ENCODE peak calls at places on chromosomes 16 and 17, in five cellular contexts. D is uterus, F is heart left ventricle, U is cardiac fibroblast, B is dorsolateral prefrontal cortex. R is an unnamed sample.
A peak's percentile ranks its signal among the peaks of the same experiment; 100 is the strongest.

GRCh38 chr16:17503331-17503730 is 32.6 kb upstream of the XYLT1 start:
- DNase-seq in F (no peak), D (no peak), B (no peak), U (no peak), R (no peak)

GRCh38 chr17:21167303-21167702 is 40.5 kb downstream of the DHRS7B start:
- DNase-seq in U (peak; percentile 31), D (no peak), F (no peak), B (no peak), R (peak; percentile 10)

GRCh38 chr17:81518785-81519283 is 6.2 kb upstream of the ACTG1 start:
- DNase-seq in B (no peak), F (peak; percentile 55), U (no peak), D (peak; percentile 55), R (no peak)

GRCh38 chr17:61574542-61575351 is 16.3 kb downstream of the NACA2 start:
- DNase-seq in D (no peak), F (no peak), U (peak; percentile 30), B (no peak), R (peak; percentile 41)

GRCh38 chr17:8162997-8163977 is 539 bp upstream of the VAMP2 start:
- DNase-seq in F (no peak), U (no peak), B (no peak), D (no peak), R (no peak)

GRCh38 chr17:77959216-77959925 is 868 bp downstream of the TNRC6C start:
- DNase-seq in B (no peak), F (no peak), U (peak; percentile 11), D (peak; percentile 22), R (no peak)

GRCh38 chr17:71183083-71183697 is 937.6 kb upstream of the SOX9 start:
- DNase-seq in U (no peak), D (no peak), F (no peak), B (no peak), R (no peak)

GRCh38 chr17:77320046-77320445 is 179.3 kb downstream of the SEC14L1 start:
- DNase-seq in B (peak; percentile 36), D (peak; percentile 68), F (no peak), U (peak; percentile 84), R (peak; percentile 89)

GRCh38 chr17:17159571-17159970 is 46.6 kb downstream of the PLD6 start:
- DNase-seq in U (no peak), B (no peak), F (no peak), D (no peak), R (no peak)

DNA sequence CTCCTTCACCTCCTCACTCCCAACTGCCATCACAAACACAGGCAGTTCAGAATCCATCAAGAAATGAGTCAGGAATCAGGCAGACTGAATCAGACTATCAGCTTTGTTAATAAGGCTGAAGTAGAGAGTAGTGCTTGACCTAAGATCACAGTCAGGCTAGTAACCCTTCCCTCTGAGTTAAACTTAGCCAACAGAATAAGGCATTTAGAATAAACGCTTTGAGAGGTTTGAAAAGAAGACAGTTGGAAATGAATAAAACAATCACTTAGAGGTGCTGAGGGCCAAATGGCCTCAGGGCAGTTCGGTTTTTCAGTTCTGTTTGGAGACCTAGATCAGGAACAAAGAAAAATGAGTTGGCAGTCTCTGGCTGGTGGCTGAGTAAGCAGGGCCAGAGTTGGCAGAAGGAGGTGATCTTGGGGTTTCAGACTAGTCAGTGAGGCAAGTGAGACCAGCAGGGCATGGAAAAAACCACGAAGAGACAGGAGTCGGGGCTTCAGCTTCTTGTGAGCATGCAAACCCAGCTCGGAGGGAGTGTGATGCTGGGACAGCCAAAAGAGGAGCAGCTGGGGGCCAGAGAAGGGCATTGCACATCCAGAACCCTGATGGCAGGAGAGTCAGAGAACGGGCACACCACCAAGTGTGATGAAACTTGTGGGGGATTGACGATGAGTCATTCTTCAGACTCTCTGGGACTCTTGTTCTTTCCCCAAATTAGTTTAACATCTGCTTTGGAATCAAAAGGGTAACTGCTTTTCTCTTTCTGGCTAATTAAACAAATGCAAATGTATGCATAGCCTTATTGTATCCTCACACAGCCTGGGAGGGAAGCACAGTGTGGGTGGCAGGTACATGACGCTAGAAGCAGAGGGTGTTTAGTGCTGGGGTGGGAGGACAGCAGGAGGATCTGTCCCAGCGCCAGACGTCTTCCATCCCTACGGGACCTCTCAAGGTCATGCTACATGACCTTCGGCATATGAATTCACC is 54.8 kb downstream of the SPECC1 start:
- DNase-seq in F (peak; percentile 84), D (peak; percentile 94), U (peak; percentile 95), B (peak; percentile 89), R (peak; percentile 93)
- H3K4me3 ChIP-seq in F (no peak overlapping the region), D (no peak overlapping the region), U (no peak overlapping the region), B (no peak overlapping the region), R (no peak overlapping the region)

GRCh38 chr16:24996731-24997130 is 18.4 kb downstream of the ARHGAP17 start:
- DNase-seq in D (no peak), U (no peak), B (no peak), F (no peak), R (no peak)

GRCh38 chr16:24998201-24998600 is 17.0 kb downstream of the ARHGAP17 start:
- DNase-seq in F (no peak), D (no peak), U (no peak), B (no peak), R (no peak)

GRCh38 chr16:24997665-24998064 is 17.5 kb downstream of the ARHGAP17 start:
- DNase-seq in U (no peak), D (no peak), F (no peak), B (no peak), R (no peak)

GRCh38 chr16:24999088-24999670 is 16.0 kb downstream of the ARHGAP17 start:
- DNase-seq in D (no peak), B (no peak), U (no peak), F (peak; percentile 55), R (no peak)

GRCh38 chr16:24999856-25000447 is 15.2 kb downstream of the ARHGAP17 start:
- DNase-seq in D (no peak), B (no peak), F (no peak), U (no peak), R (no peak)
- TF ChIP-seq CTCF in D (no peak), B (no peak), F (no peak), U (no peak), R (no peak)

GRCh38 chr17:75764711-75765421 is at the start of gene GALK1:
- DNase-seq in U (peak; percentile 74), D (peak; percentile 76), B (peak; percentile 76), F (peak; percentile 82), R (peak; percentile 67)
- H3K4me3 ChIP-seq in U (peak within 1 kb of the TSS; percentile 60), D (peak within 1 kb of the TSS; percentile 84), B (peak within 1 kb of the TSS; percentile 91), F (peak within 1 kb of the TSS; percentile 88), R (peak within 1 kb of the TSS; percentile 62)

GRCh38 chr17:73325527-73325842 is 13.7 kb upstream of the CDC42EP4 start:
- DNase-seq in F (no peak), U (peak; percentile 95), D (peak; percentile 70), B (no peak), R (peak; percentile 90)
- TF ChIP-seq CTCF in F (no peak), U (peak; percentile 34), D (peak; percentile 49), B (no peak), R (peak; percentile 40)

GRCh38 chr17:40809721-40810421 is 10.1 kb upstream of the KRT28 start:
- DNase-seq in B (no peak), F (no peak), D (no peak), U (peak; percentile 31), R (peak; percentile 23)
- H3K4me3 ChIP-seq in B (no peak overlapping the region), F (no peak overlapping the region), D (no peak overlapping the region), U (no peak overlapping the region), R (no peak overlapping the region)

DNA sequence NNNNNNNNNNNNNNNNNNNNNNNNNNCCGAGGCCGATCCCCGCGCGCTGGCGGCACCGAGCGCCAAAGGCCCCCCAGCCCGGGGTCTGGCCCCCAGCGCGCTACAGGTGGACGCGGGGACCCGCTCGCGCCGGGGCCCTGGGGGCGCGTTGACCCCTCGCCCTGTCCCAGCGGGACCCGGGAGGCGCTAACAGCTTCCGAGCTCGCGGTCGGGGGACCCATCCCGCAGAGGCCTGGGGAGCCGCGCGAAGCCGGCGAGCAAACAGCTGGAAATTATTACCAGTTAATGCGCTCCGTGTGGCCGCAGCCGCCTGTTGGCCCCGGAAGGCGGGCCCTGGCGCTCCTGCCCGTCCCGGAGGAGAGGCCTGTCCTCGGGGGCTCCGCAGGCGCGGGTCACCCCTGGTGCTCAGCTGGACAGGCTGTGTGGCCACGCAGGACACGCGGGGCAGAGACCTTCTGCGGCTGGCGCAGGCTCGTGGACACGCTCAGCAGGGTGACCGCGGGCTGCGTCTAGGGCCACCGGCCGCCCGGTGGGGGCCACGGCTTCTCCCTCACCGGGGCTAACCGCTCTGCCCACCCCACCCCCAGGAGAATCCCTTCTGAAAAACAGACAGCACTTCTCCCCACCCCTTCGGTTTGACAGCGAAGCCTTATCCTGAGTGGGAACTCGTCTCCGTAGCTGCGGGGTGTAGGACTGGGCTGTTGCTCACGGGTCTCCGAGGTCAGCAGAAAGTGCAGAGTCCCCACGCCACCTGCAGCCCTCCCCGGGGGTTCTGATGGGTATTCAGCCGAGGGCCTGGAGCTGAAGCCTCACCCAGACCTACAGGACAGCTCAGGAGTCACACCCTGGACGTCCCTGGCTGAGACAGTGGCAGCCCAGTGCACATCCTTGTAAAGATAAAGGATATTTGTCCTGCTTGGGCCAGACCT is 138.7 kb upstream of the RPH3AL start:
- DNase-seq in B (no peak), F (peak; percentile 54), D (peak; percentile 72), U (peak; percentile 66), R (peak; percentile 50)
- TF ChIP-seq CTCF in B (no peak), F (no peak), D (peak; percentile 39), U (no peak), R (no peak)

DNA sequence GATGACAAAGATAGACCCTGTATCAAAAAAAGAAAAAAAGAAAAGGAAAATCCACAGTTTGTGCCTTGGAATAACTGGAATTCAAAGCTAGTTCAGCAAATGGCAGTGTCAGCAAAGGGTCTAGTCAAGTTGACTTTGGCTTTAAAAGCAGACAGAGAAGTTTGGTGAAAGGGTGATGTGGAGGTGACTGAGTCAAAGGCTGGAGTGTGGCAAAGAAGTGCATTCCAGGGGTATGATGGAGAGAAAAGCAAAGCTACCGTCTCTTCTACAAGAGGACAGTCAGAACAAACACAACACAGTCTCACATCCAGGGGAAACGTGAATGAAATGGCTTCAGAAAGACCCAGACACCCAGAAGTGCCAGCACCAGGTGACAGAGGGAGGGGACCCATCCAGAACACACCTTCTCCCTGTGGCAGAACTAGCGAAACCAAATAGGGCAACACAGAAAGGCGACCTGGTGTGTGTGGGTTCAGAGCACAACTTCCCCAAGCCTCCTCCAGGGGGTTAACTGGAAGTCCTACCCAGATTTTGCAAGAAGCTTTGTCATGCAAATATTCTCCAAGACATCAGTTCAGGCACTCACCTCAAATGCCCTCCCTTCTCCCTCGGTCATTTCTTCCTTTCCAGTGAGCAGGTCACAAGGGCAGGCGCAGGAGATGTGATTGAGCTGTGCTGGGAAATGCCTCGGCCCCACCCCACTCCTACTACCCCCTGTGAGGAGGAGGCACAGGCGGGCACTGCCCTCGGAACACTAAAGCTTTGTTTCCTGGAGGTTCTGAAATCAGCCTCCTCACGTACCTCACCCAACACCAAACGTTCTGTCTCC is 481.9 kb downstream of the SOX9 start:
- DNase-seq in U (peak; percentile 68), F (no peak), D (no peak), B (no peak), R (peak; percentile 45)
- H3K4me3 ChIP-seq in U (no peak overlapping the region), F (no peak overlapping the region), D (no peak overlapping the region), B (no peak overlapping the region), R (no peak overlapping the region)

GRCh38 chr17:45162022-45162687 is 480 bp downstream of the HEXIM2 start:
- DNase-seq in F (no peak), B (no peak), U (no peak), D (no peak), R (no peak)

GRCh38 chr17:45156242-45156641 is 5.4 kb upstream of the HEXIM2 start:
- DNase-seq in F (no peak), U (no peak), B (no peak), D (no peak), R (no peak)

GRCh38 chr17:45160505-45161287 is 979 bp upstream of the HEXIM2 start:
- DNase-seq in U (peak; percentile 80), B (peak; percentile 78), D (peak; percentile 75), F (peak; percentile 81), R (peak; percentile 65)

GRCh38 chr17:45164734-45165269 is 3.1 kb downstream of the HEXIM2 start:
- DNase-seq in F (no peak), B (no peak), U (no peak), D (no peak), R (no peak)

GRCh38 chr17:45161288-45162021 is at the start of gene HEXIM2:
- DNase-seq in F (peak; percentile 99), U (peak; percentile 100), B (peak; percentile 98), D (peak; percentile 99), R (peak; percentile 100)
- TF ChIP-seq CTCF in F (no peak), U (no peak), B (peak; percentile 10), D (peak; percentile 27), R (no peak)

R was measured in fibroblast of pulmonary artery.